ENCODE peak calls at places on chromosomes 16 and 17, in nine cellular contexts. E is stomach; A is tibial nerve; M is naive thymus-derived CD4-positive, alpha-beta T cell; F is IMR-90; L is tibial artery; J is cardiac muscle cell; Y is Peyer's patch; T is hepatocyte. I is an unnamed sample.

GRCh38 chr17:27807567-27808470 is 7.5 kb upstream of the NOS2 start:
- DNase-seq in M (peak; percentile 61), J (no peak), Y (peak; percentile 73), T (peak; percentile 55), A (no peak), E (peak; percentile 49), L (no peak), F (no peak), I (peak; percentile 80)

GRCh38 chr17:44987194-44987882 is 19.2 kb upstream of the C1QL1 start:
- DNase-seq in J (no peak), T (no peak), M (no peak), L (no peak), A (no peak), F (no peak), Y (no peak), E (no peak), I (no peak)

GRCh38 chr17:8155341-8156173 is 3.4 kb upstream of the PER1 start:
- DNase-seq in J (no peak), T (peak; percentile 26), Y (no peak), A (peak; percentile 40), E (peak; percentile 60), F (no peak), M (peak; percentile 51), L (no peak), I (no peak)

GRCh38 chr17:7464081-7464480 is 15.3 kb downstream of the ZBTB4 start:
- DNase-seq in A (no peak), E (no peak), F (no peak), Y (no peak), T (no peak), J (no peak), L (no peak), M (no peak), I (no peak)

GRCh38 chr17:64941761-64942160 is 22.5 kb upstream of the LRRC37A3 start:
- DNase-seq in Y (no peak), A (no peak), E (no peak), F (no peak), M (no peak), J (no peak), L (no peak), T (no peak), I (no peak)

GRCh38 chr16:68283346-68283745 is 19.0 kb downstream of the SLC7A6 start:
- DNase-seq in M (no peak), F (no peak), L (no peak), T (no peak), Y (no peak), E (no peak), J (no peak), A (no peak), I (no peak)

GRCh38 chr16:49821614-49822282 is 34.2 kb downstream of the ZNF423 start:
- DNase-seq in Y (no peak), M (no peak), J (peak; percentile 35), T (no peak), L (no peak), F (no peak), A (no peak), E (no peak), I (no peak)

GRCh38 chr16:66740010-66740409 is 11.4 kb downstream of the DYNC1LI2 start:
- DNase-seq in F (peak; percentile 32), A (no peak), T (peak; percentile 41), J (peak; percentile 58), M (peak; percentile 25), L (no peak), E (no peak), Y (no peak), I (peak; percentile 29)

GRCh38 chr16:79610771-79611170 is 10.2 kb upstream of the MAF start:
- DNase-seq in T (no peak), L (no peak), A (no peak), F (no peak), E (no peak), Y (no peak), M (no peak), J (peak; percentile 16), I (no peak)

GRCh38 chr17:51853857-51854256 is 304.7 kb downstream of the CA10 start:
- DNase-seq in L (no peak), M (no peak), Y (no peak), E (no peak), J (no peak), F (no peak), A (no peak), T (peak; percentile 16), I (no peak)

GRCh38 chr17:76701471-76701967 is 9.2 kb downstream of the MXRA7 start:
- DNase-seq in T (no peak), L (no peak), M (no peak), A (no peak), Y (no peak), E (no peak), F (no peak), J (no peak), I (no peak)

GRCh38 chr16:86732621-86733297 is 154.4 kb downstream of the FOXL1 start:
- DNase-seq in J (peak; percentile 40), T (no peak), L (no peak), E (no peak), A (no peak), F (peak; percentile 53), Y (no peak), M (no peak), I (no peak)

GRCh38 chr16:71626018-71626857 is at the start of gene MARVELD3:
- DNase-seq in F (no peak), A (no peak), L (peak; percentile 64), Y (no peak), T (peak; percentile 92), E (peak; percentile 93), M (peak; percentile 24), J (no peak), I (peak; percentile 96)

GRCh38 chr17:82529914-82530300 is 10.4 kb downstream of the FOXK2 start:
- DNase-seq in T (no peak), M (no peak), L (no peak), Y (no peak), J (no peak), F (no peak), E (no peak), A (no peak), I (no peak)

GRCh38 chr17:82531431-82531881 is 11.9 kb downstream of the FOXK2 start:
- DNase-seq in Y (no peak), F (peak; percentile 92), T (no peak), E (no peak), L (no peak), J (peak; percentile 35), A (no peak), M (no peak), I (no peak)

GRCh38 chr17:82527893-82528292 is 8.4 kb downstream of the FOXK2 start:
- DNase-seq in J (no peak), T (no peak), M (no peak), A (no peak), L (no peak), E (no peak), F (no peak), Y (no peak), I (no peak)

GRCh38 chr17:82525712-82526111 is 6.2 kb downstream of the FOXK2 start:
- DNase-seq in L (no peak), A (no peak), J (no peak), T (no peak), E (no peak), Y (no peak), M (no peak), F (no peak), I (no peak)

DNA sequence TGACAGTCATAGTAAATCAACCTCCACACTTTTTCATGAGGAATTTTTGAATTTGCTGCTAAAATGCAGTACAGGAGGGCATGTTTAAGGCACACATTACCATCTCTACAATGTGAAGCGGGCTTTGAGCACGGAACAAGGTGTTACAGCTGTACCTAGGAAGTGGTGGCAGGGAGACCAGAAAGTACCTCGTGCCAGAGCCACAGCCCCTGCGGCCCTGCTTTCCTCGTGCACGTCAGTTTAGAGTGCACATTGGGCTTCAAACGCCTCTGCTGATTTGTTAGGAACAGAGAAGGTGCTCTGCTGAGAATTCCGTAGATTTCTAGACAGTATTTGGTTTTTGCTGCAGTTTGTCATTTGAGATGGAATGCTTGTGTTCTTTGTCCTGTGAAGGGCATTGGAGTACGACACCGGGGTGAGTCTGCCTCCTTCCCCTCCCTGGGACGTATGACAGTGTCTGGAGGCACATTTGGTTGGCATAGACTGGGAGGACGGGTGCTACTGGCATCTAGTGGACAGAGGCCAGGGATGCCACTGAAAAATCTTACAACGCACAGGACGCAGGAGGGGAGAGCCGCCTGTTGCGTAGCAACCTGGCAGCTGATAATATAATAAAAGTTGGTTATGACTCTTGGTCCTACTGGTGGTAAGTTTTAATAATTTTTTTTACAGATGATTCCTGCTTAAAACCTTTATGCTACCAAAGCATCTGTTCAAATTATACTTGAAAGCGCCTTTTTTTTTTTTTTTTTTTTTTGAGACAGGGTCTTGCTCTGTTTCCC is 9.1 kb downstream of the FOXK2 start:
- DNase-seq in A (no peak), Y (no peak), E (peak; percentile 33), J (peak; percentile 12), F (peak; percentile 24), L (peak; percentile 80), T (peak; percentile 42), M (no peak), I (no peak)
- H3K4me1 ChIP-seq in A (peaks cover 86% of the 10 kb centered on the region), Y (peaks cover 34% of the 10 kb centered on the region), E (peaks cover 64% of the 10 kb centered on the region), J (peaks cover 30% of the 10 kb centered on the region), F (peaks cover 13% of the 10 kb centered on the region), L (peaks cover 82% of the 10 kb centered on the region), T (peaks cover 49% of the 10 kb centered on the region), M (peaks cover 27% of the 10 kb centered on the region), I (peaks cover 28% of the 10 kb centered on the region)

DNA sequence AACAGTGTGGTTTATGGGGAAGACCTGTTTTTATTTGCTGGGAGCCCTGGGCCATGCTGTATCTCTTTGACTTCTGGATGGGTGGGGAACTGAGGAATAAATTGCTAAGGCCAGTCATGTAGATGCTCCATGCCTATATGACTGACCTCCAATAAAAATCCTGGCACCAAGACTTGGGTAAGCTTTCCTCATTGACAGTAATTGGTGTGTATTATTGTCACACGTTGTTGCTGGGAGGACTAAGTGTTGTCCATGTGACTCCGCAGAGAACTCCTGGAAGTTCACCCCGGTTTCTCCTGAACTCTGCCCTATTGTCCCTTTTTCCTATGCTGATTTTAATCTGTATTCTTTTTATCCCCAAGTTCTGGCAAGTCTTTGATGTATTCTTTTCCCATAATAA is 33.4 kb upstream of the USP22 start:
- DNase-seq in A (no peak), T (no peak), M (no peak), E (no peak), L (no peak), Y (no peak), J (no peak), F (no peak), I (no peak)
- H3K4me3 ChIP-seq in A (no peak overlapping the region), T (no peak overlapping the region), M (no peak overlapping the region), E (no peak overlapping the region), L (no peak overlapping the region), Y (no peak overlapping the region), J (no peak overlapping the region), F (no peak overlapping the region), I (no peak overlapping the region)

GRCh38 chr16:81804134-81804610 is 25.1 kb downstream of the PLCG2 start:
- DNase-seq in Y (no peak), E (no peak), A (no peak), L (no peak), F (no peak), T (no peak), M (no peak), J (no peak), I (no peak)
- H3K4me1 ChIP-seq in Y (peaks cover 21% of the 10 kb centered on the region), E (no peaks in the 10 kb centered on the region), A (no peaks in the 10 kb centered on the region), L (no peaks in the 10 kb centered on the region), F (no peaks in the 10 kb centered on the region), T (no peaks in the 10 kb centered on the region), M (no peaks in the 10 kb centered on the region), J (no peaks in the 10 kb centered on the region), I (no peaks in the 10 kb centered on the region)

DNA sequence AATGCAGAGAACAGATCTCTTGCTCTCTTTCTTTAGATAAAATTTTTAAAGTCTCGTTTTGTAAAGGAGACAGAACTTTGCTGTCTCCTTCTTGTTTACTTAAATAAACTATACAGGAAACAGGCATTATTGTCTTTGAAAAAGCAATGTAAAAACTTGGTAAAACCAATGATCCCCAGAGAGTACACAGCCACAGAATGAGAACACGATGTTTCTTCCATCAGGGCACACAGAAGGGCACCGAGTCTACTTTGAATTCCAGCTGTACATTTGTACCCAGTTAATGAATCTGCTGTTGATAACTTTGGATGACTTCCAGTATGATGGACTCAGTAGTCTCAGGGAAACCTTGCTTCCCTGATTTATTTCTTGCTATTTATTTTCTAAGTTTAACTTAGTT is 8.1 kb upstream of the TMEM100 start:
- DNase-seq in E (no peak), A (no peak), L (no peak), Y (no peak), M (no peak), J (peak; percentile 21), T (no peak), F (no peak), I (no peak)
- H3K4me3 ChIP-seq in E (peak overlapping the region; percentile 17), A (no peak overlapping the region), L (no peak overlapping the region), Y (no peak overlapping the region), M (no peak overlapping the region), J (no peak overlapping the region), T (no peak overlapping the region), F (no peak overlapping the region), I (no peak overlapping the region)